ENCODE peak calls at places on chromosome 10, in four cellular contexts. I is HEK293T; Q is brain microvascular endothelial cell; J is stimulated activated CD8-positive, alpha-beta memory T cell treated with anti-CD3 and anti-CD28 coated beads, Interleukin-2, amount 100 ng/mL, for 1 hour. D is an unnamed sample.

GRCh38 chr10:106213493-106213892 is 951.0 kb downstream of the SORCS1 start:
- DNase-seq in Q (no peak), J (no peak), I (no peak), D (no peak)

GRCh38 chr10:114470956-114471905 is 66.9 kb upstream of the AFAP1L2 start:
- DNase-seq in J (peak), I (peak), Q (peak), D (peak)

GRCh38 chr10:4820804-4821401 is 5.1 kb upstream of the AKR1E2 start:
- DNase-seq in Q (no peak), I (no peak), J (no peak), D (no peak)

GRCh38 chr10:30396282-30396681 is 37.7 kb upstream of the MAP3K8 start:
- DNase-seq in J (no peak), I (no peak), Q (no peak), D (no peak)

GRCh38 chr10:73997479-73997805 is 474 bp upstream of the VCL start:
- DNase-seq in Q (no peak), I (no peak), J (peak), D (no peak)

GRCh38 chr10:31929260-31929985 is 792 bp upstream of the ARHGAP12 start:
- DNase-seq in I (peak), Q (no peak), J (no peak), D (peak)

GRCh38 chr10:130749911-130750310 is 561.6 kb downstream of the TCERG1L start:
- DNase-seq in Q (no peak), I (no peak), J (no peak), D (peak)

GRCh38 chr10:84429926-84430520 is 101.6 kb downstream of the CCSER2 start:
- DNase-seq in J (peak), I (peak), Q (peak), D (peak)

GRCh38 chr10:13633689-13634088 is 46.9 kb downstream of the PRPF18 start:
- DNase-seq in J (no peak), Q (peak), I (no peak), D (no peak)

GRCh38 chr10:125634606-125635005 is 48.4 kb downstream of the TEX36 start:
- DNase-seq in J (no peak), Q (no peak), I (no peak), D (no peak)

GRCh38 chr10:1369665-1370064 is 313.5 kb downstream of the WDR37 start:
- DNase-seq in J (no peak), I (no peak), Q (no peak), D (peak)

GRCh38 chr10:88659725-88660592 is 4.3 kb upstream of the LIPF start:
- DNase-seq in J (no peak), Q (no peak), I (no peak), D (no peak)